ENCODE peak calls at places on chromosomes 4 and X, in five cellular contexts. One of them, this sample, is unnamed.
A peak's percentile ranks its signal among the peaks of the same experiment; 100 is the strongest.

GRCh38 chrX:8273451-8273894 is 102.4 kb upstream of the VCX2 start:
- DNase-seq in fibroblast of gingiva: no peak
- DNase-seq in fibroblast of the conjunctiva: no peak
- DNase-seq in Caki2: peak; percentile 71
- DNase-seq in M059J: peak; percentile 7
- DNase-seq in this sample: no peak

GRCh38 chrX:45056428-45057145 is 144.1 kb downstream of the DIPK2B start:
- DNase-seq in fibroblast of gingiva: peak; percentile 49
- DNase-seq in M059J: no peak
- DNase-seq in Caki2: no peak
- DNase-seq in fibroblast of the conjunctiva: no peak
- DNase-seq in this sample: no peak

GRCh38 chr4:30863031-30863430 is 142.9 kb downstream of the PCDH7 start:
- DNase-seq in fibroblast of the conjunctiva: no peak
- DNase-seq in fibroblast of gingiva: peak; percentile 35
- DNase-seq in M059J: no peak
- DNase-seq in Caki2: no peak
- DNase-seq in this sample: no peak

GRCh38 chr4:68361146-68361589 is 11.3 kb upstream of the YTHDC1 start:
- DNase-seq in Caki2: peak; percentile 58
- DNase-seq in M059J: peak; percentile 83
- DNase-seq in fibroblast of gingiva: peak; percentile 36
- DNase-seq in fibroblast of the conjunctiva: no peak
- DNase-seq in this sample: no peak

GRCh38 chrX:107825698-107826285 is at the start of gene MID2:
- DNase-seq in fibroblast of the conjunctiva: no peak
- DNase-seq in M059J: peak; percentile 74
- DNase-seq in fibroblast of gingiva: peak; percentile 24
- DNase-seq in Caki2: peak; percentile 59
- DNase-seq in this sample: no peak

GRCh38 chr4:42605264-42605663 is 51.6 kb downstream of the ATP8A1 start:
- DNase-seq in fibroblast of gingiva: no peak
- DNase-seq in Caki2: no peak
- DNase-seq in M059J: no peak
- DNase-seq in fibroblast of the conjunctiva: no peak
- DNase-seq in this sample: no peak

GRCh38 chr4:1623390-1623789 is 60.7 kb downstream of the FAM53A start:
- DNase-seq in M059J: no peak
- DNase-seq in fibroblast of the conjunctiva: no peak
- DNase-seq in Caki2: no peak
- DNase-seq in fibroblast of gingiva: no peak
- DNase-seq in this sample: no peak

GRCh38 chrX:130419263-130419662 is 17.5 kb downstream of the RBMX2 start:
- DNase-seq in fibroblast of the conjunctiva: no peak
- DNase-seq in M059J: no peak
- DNase-seq in Caki2: no peak
- DNase-seq in fibroblast of gingiva: peak; percentile 0
- DNase-seq in this sample: no peak

GRCh38 chr4:145299380-145300076 is 119.1 kb upstream of the OTUD4 start:
- DNase-seq in Caki2: no peak
- DNase-seq in fibroblast of the conjunctiva: no peak
- DNase-seq in fibroblast of gingiva: peak; percentile 49
- DNase-seq in M059J: peak; percentile 58
- DNase-seq in this sample: peak; percentile 12

GRCh38 chrX:14829643-14830042 is 43.2 kb downstream of the FANCB start:
- DNase-seq in Caki2: no peak
- DNase-seq in M059J: no peak
- DNase-seq in fibroblast of the conjunctiva: no peak
- DNase-seq in fibroblast of gingiva: no peak
- DNase-seq in this sample: no peak

GRCh38 chrX:155900765-155901164 is 19.6 kb downstream of the VAMP7 start:
- DNase-seq in Caki2: no peak
- DNase-seq in fibroblast of the conjunctiva: no peak
- DNase-seq in M059J: no peak
- DNase-seq in fibroblast of gingiva: no peak
- DNase-seq in this sample: no peak

GRCh38 chr4:48250980-48251379 is 18.7 kb downstream of the TEC start:
- DNase-seq in M059J: no peak
- DNase-seq in Caki2: no peak
- DNase-seq in fibroblast of the conjunctiva: no peak
- DNase-seq in fibroblast of gingiva: no peak
- DNase-seq in this sample: no peak

GRCh38 chrX:153057281-153057680 is 1.0 kb downstream of the PNMA3 start:
- DNase-seq in Caki2: no peak
- DNase-seq in fibroblast of gingiva: no peak
- DNase-seq in fibroblast of the conjunctiva: no peak
- DNase-seq in M059J: no peak
- DNase-seq in this sample: no peak

GRCh38 chr4:185794637-185795036 is 17.4 kb downstream of the SORBS2 start:
- DNase-seq in Caki2: peak; percentile 47
- DNase-seq in fibroblast of the conjunctiva: no peak
- DNase-seq in M059J: no peak
- DNase-seq in fibroblast of gingiva: no peak
- DNase-seq in this sample: no peak

GRCh38 chrX:44935172-44935571 is 62.2 kb downstream of the KDM6A start:
- DNase-seq in fibroblast of gingiva: no peak
- DNase-seq in M059J: no peak
- DNase-seq in fibroblast of the conjunctiva: no peak
- DNase-seq in Caki2: no peak
- DNase-seq in this sample: no peak

GRCh38 chrX:34218063-34218462 is 85.9 kb upstream of the FAM47A start:
- DNase-seq in Caki2: no peak
- DNase-seq in M059J: no peak
- DNase-seq in fibroblast of gingiva: no peak
- DNase-seq in fibroblast of the conjunctiva: no peak
- DNase-seq in this sample: no peak

GRCh38 chr4:15894393-15894792 is 44.1 kb downstream of the FGFBP1 start:
- DNase-seq in fibroblast of gingiva: no peak
- DNase-seq in Caki2: no peak
- DNase-seq in fibroblast of the conjunctiva: no peak
- DNase-seq in M059J: no peak
- DNase-seq in this sample: no peak

GRCh38 chr4:109009909-109010308 is 247.1 kb upstream of the ETNPPL start:
- DNase-seq in fibroblast of gingiva: peak; percentile 49
- DNase-seq in Caki2: no peak
- DNase-seq in M059J: peak; percentile 7
- DNase-seq in fibroblast of the conjunctiva: peak; percentile 53
- DNase-seq in this sample: no peak

GRCh38 chr4:88705223-88705622 is 7.6 kb upstream of the NAP1L5 start:
- DNase-seq in fibroblast of gingiva: no peak
- DNase-seq in fibroblast of the conjunctiva: no peak
- DNase-seq in M059J: no peak
- DNase-seq in Caki2: no peak
- DNase-seq in this sample: no peak

GRCh38 chr4:46908148-46908547 is 897 bp downstream of the COX7B2 start:
- DNase-seq in Caki2: no peak
- DNase-seq in fibroblast of gingiva: no peak
- DNase-seq in fibroblast of the conjunctiva: no peak
- DNase-seq in M059J: no peak
- DNase-seq in this sample: no peak

GRCh38 chr4:124890522-124890921 is 178.0 kb upstream of the ANKRD50 start:
- DNase-seq in M059J: peak; percentile 5
- DNase-seq in Caki2: no peak
- DNase-seq in fibroblast of gingiva: peak; percentile 70
- DNase-seq in fibroblast of the conjunctiva: no peak
- DNase-seq in this sample: no peak

GRCh38 chr4:118905546-118905945 is 16.9 kb downstream of the SYNPO2 start:
- DNase-seq in Caki2: no peak
- DNase-seq in M059J: peak; percentile 33
- DNase-seq in fibroblast of gingiva: no peak
- DNase-seq in fibroblast of the conjunctiva: no peak
- DNase-seq in this sample: no peak

GRCh38 chrX:72094894-72095293 is 36.8 kb downstream of the RTL5 start:
- DNase-seq in fibroblast of gingiva: no peak
- DNase-seq in fibroblast of the conjunctiva: no peak
- DNase-seq in M059J: peak; percentile 22
- DNase-seq in Caki2: no peak
- DNase-seq in this sample: no peak

GRCh38 chrX:43551590-43551989 is 104.5 kb upstream of the MAOA start:
- DNase-seq in M059J: peak; percentile 37
- DNase-seq in fibroblast of gingiva: no peak
- DNase-seq in Caki2: no peak
- DNase-seq in fibroblast of the conjunctiva: no peak
- DNase-seq in this sample: peak; percentile 18

GRCh38 chr4:159191989-159192388 is 89.1 kb downstream of the RAPGEF2 start:
- DNase-seq in M059J: peak; percentile 72
- DNase-seq in fibroblast of gingiva: peak; percentile 52
- DNase-seq in Caki2: peak; percentile 33
- DNase-seq in fibroblast of the conjunctiva: peak; percentile 45
- DNase-seq in this sample: no peak

GRCh38 chr4:602559-602942 is 22.8 kb upstream of the PDE6B start:
- DNase-seq in Caki2: no peak
- DNase-seq in M059J: peak; percentile 30
- DNase-seq in fibroblast of the conjunctiva: no peak
- DNase-seq in fibroblast of gingiva: no peak
- DNase-seq in this sample: no peak